ENCODE peak calls at places on chromosomes 12 and 14, in ten cellular contexts. M is lower leg skin; H is progenitor cell of endocrine pancreas; C is BE2C; K is stimulated activated CD4-positive, alpha-beta T cell treated with anti-CD3 and anti-CD28 coated beads, Interleukin-2, amount 100 ng/mL, for 48 hours; T is naive thymus-derived CD8-positive, alpha-beta T cell; N is stromal cell of bone marrow; D is SK-MEL-5; F is HL-60; W is retinal pigment epithelial cell. Y is an unnamed sample.

GRCh38 chr14:80100681-80101080 is 110.6 kb downstream of the DIO2 start:
- DNase-seq in K (no peak), H (no peak), T (no peak), W (no peak), D (no peak), M (no peak), F (no peak), N (no peak), C (no peak), Y (peak; percentile 1)

GRCh38 chr12:24562761-24563392 is 386.0 kb downstream of the BCAT1 start:
- DNase-seq in K (no peak), F (no peak), W (no peak), N (no peak), T (no peak), M (peak; percentile 29), C (peak; percentile 33), H (peak; percentile 63), D (peak; percentile 24), Y (peak; percentile 56)

GRCh38 chr14:91890291-91890749 is 23.0 kb upstream of the TC2N start:
- DNase-seq in M (no peak), F (no peak), K (no peak), H (no peak), N (no peak), D (peak; percentile 37), T (no peak), C (no peak), W (peak; percentile 92), Y (peak; percentile 90)

GRCh38 chr12:19909418-19909817 is 458.9 kb upstream of the PDE3A start:
- DNase-seq in M (no peak), F (peak; percentile 23), C (no peak), K (no peak), N (no peak), W (no peak), T (no peak), H (no peak), D (no peak), Y (no peak)

GRCh38 chr12:132582058-132582420 is 28.3 kb downstream of the LRCOL1 start:
- DNase-seq in W (no peak), F (no peak), K (no peak), C (no peak), D (no peak), H (no peak), M (no peak), T (no peak), N (no peak), Y (no peak)

GRCh38 chr12:46556105-46556559 is 183.6 kb upstream of the SLC38A2 start:
- DNase-seq in W (peak; percentile 51), D (no peak), C (no peak), N (peak; percentile 75), M (no peak), F (no peak), K (no peak), T (no peak), H (no peak), Y (no peak)

GRCh38 chr14:98325761-98326160 is 946.2 kb downstream of the BCL11B start:
- DNase-seq in D (no peak), H (no peak), M (no peak), T (no peak), N (no peak), C (no peak), K (no peak), F (no peak), W (no peak), Y (no peak)

GRCh38 chr12:75694891-75695290 is 183.5 kb upstream of the KRR1 start:
- DNase-seq in M (no peak), F (no peak), K (no peak), C (no peak), W (no peak), H (no peak), N (no peak), T (no peak), D (no peak), Y (no peak)

GRCh38 chr12:92629349-92630065 is 73.3 kb upstream of the PLEKHG7 start:
- DNase-seq in D (peak; percentile 84), M (no peak), H (no peak), N (no peak), K (no peak), F (no peak), T (no peak), C (peak; percentile 43), W (no peak), Y (no peak)

GRCh38 chr12:133235401-133236112 is at the start of gene ANHX:
- DNase-seq in F (no peak), D (no peak), M (no peak), N (no peak), H (no peak), W (no peak), T (no peak), K (no peak), C (no peak), Y (no peak)

GRCh38 chr12:71900091-71900490 is 38.6 kb upstream of the TPH2 start:
- DNase-seq in C (no peak), W (no peak), N (peak; percentile 6), D (peak; percentile 42), K (no peak), F (no peak), M (no peak), T (no peak), H (no peak), Y (peak; percentile 3)

GRCh38 chr14:54708161-54708560 is 141.2 kb downstream of the SAMD4A start:
- DNase-seq in T (no peak), C (no peak), W (no peak), F (no peak), M (no peak), N (no peak), K (no peak), D (no peak), H (no peak), Y (no peak)

GRCh38 chr14:104224516-104225281 is 86.3 kb downstream of the KIF26A start:
- DNase-seq in W (no peak), F (no peak), D (peak; percentile 49), T (no peak), C (peak; percentile 42), M (no peak), K (peak; percentile 37), N (no peak), H (no peak), Y (peak; percentile 91)

GRCh38 chr12:69107541-69107940 is 131.8 kb upstream of the CPSF6 start:
- DNase-seq in H (no peak), T (no peak), W (no peak), M (no peak), F (no peak), C (no peak), N (no peak), D (no peak), K (no peak), Y (no peak)

GRCh38 chr12:106135781-106136180 is 3.0 kb downstream of the NUAK1 start:
- DNase-seq in W (no peak), N (no peak), H (no peak), K (no peak), D (no peak), T (no peak), M (no peak), F (no peak), C (no peak), Y (no peak)

GRCh38 chr14:36583242-36584166 is 1.1 kb upstream of the NKX2-8 start:
- DNase-seq in T (no peak), K (no peak), H (no peak), W (no peak), N (no peak), M (no peak), F (no peak), C (no peak), D (no peak), Y (no peak)

GRCh38 chr12:104877107-104877705 is 80.9 kb downstream of the SLC41A2 start:
- DNase-seq in M (peak; percentile 23), D (peak; percentile 59), F (no peak), C (peak; percentile 47), H (no peak), N (peak; percentile 51), T (no peak), W (no peak), K (no peak), Y (peak; percentile 14)

GRCh38 chr12:109738878-109739665 is 25.4 kb downstream of the FAM222A start:
- DNase-seq in T (no peak), K (no peak), C (peak; percentile 8), H (no peak), F (no peak), N (no peak), D (no peak), W (no peak), M (no peak), Y (no peak)

GRCh38 chr12:44317651-44318126 is 481.8 kb downstream of the TMEM117 start:
- DNase-seq in W (no peak), D (peak; percentile 61), K (no peak), F (peak; percentile 8), N (no peak), M (no peak), C (peak; percentile 17), H (no peak), T (no peak), Y (peak; percentile 47)

GRCh38 chr12:118292836-118293235 is 79.9 kb downstream of the TAOK3 start:
- DNase-seq in C (no peak), H (no peak), D (no peak), M (no peak), N (no peak), W (no peak), T (no peak), F (no peak), K (no peak), Y (no peak)

Y was measured in SJCRH30.